ENCODE peak calls at places on chromosomes 5 and 9, in eight cellular contexts. S, M, B, W, R, N, V and T are unnamed samples. For H3K27me3, the result is how much of the 10 kb centered on the place peaks cover.

GRCh38 chr9:83294816-83295215 is 231.9 kb upstream of the RASEF start:
- DNase-seq in S (no peak), R (no peak), M (no peak), B (no peak), V (no peak), W (no peak), N (no peak), T (no peak)

GRCh38 chr5:90930756-90931431 is 372.3 kb downstream of the ADGRV1 start:
- DNase-seq in W (no peak), M (no peak), N (no peak), S (peak), V (no peak), B (no peak), R (no peak), T (no peak)

GRCh38 chr5:59412428-59412827 is 481.1 kb downstream of the PDE4D start:
- DNase-seq in M (no peak), V (no peak), W (no peak), R (no peak), N (no peak), S (no peak), B (no peak), T (no peak)

GRCh38 chr5:53331463-53331862 is 149.0 kb upstream of the FST start:
- DNase-seq in R (no peak), B (no peak), M (no peak), V (peak), W (no peak), N (no peak), S (peak), T (peak)

GRCh38 chr5:43110606-43111170 is 10.0 kb upstream of the ZNF131 start:
- DNase-seq in S (peak), N (no peak), M (peak), R (no peak), W (no peak), V (no peak), B (no peak), T (no peak)

GRCh38 chr5:141476132-141476909 is 555 bp downstream of the PCDHGC3 start:
- DNase-seq in R (peak), W (no peak), N (peak), V (peak), S (no peak), B (peak), M (no peak), T (peak)

GRCh38 chr9:130437011-130437784 is 7.6 kb upstream of the ASS1 start:
- DNase-seq in S (no peak), R (peak), M (no peak), W (no peak), N (no peak), B (peak), V (no peak), T (no peak)

GRCh38 chr5:151931260-151931659 is 6.6 kb upstream of the GLRA1 start:
- DNase-seq in N (no peak), W (no peak), S (no peak), B (no peak), M (no peak), R (no peak), V (no peak), T (no peak)

GRCh38 chr9:125932012-125932411 is 184.8 kb downstream of the PBX3 start:
- DNase-seq in W (no peak), M (no peak), V (peak), B (no peak), N (peak), R (no peak), S (peak), T (peak)

GRCh38 chr5:128596071-128596470 is 58.0 kb upstream of the FBN2 start:
- DNase-seq in W (no peak), V (peak), R (no peak), M (no peak), S (no peak), B (no peak), N (no peak), T (peak)

GRCh38 chr5:139387611-139388197 is 2.0 kb downstream of the MZB1 start:
- DNase-seq in S (no peak), M (no peak), R (no peak), B (no peak), V (no peak), W (no peak), N (no peak), T (no peak)

GRCh38 chr9:130330202-130330601 is 64.6 kb downstream of the HMCN2 start:
- DNase-seq in S (no peak), W (no peak), N (no peak), M (no peak), B (no peak), V (no peak), R (no peak), T (no peak)

GRCh38 chr5:140546851-140547507 is 483 bp upstream of the EIF4EBP3 start:
- DNase-seq in M (no peak), N (peak), W (no peak), V (no peak), R (no peak), S (peak), B (no peak), T (no peak)

GRCh38 chr5:116320486-116320885 is 235.7 kb downstream of the COMMD10 start:
- DNase-seq in N (no peak), S (no peak), V (peak), B (no peak), R (peak), M (no peak), W (no peak), T (peak)

GRCh38 chr9:105291422-105291859 is 47.0 kb downstream of the SLC44A1 start:
- DNase-seq in B (no peak), S (no peak), R (no peak), M (no peak), W (no peak), V (no peak), N (no peak), T (no peak)

GRCh38 chr5:176796411-176796810 is 13.9 kb upstream of the UNC5A start:
- DNase-seq in V (no peak), M (no peak), N (no peak), S (peak), R (no peak), W (no peak), B (no peak), T (no peak)

GRCh38 chr5:57696906-57697590 is 214.4 kb upstream of the ACTBL2 start:
- DNase-seq in M (no peak), S (no peak), R (no peak), W (no peak), B (no peak), V (peak), N (no peak), T (no peak)

GRCh38 chr5:180467576-180467975 is 26.6 kb upstream of the CNOT6 start:
- DNase-seq in R (no peak), V (no peak), N (no peak), M (no peak), S (no peak), B (no peak), W (no peak), T (no peak)

GRCh38 chr9:36940881-36941280 is 93.2 kb downstream of the PAX5 start:
- DNase-seq in M (no peak), B (no peak), W (no peak), S (no peak), R (no peak), V (no peak), N (no peak), T (no peak)
- H3K27me3 ChIP-seq in M (under half), B (under half), W (under half), S (under half), R (under half), V (under half), N (under half), T (under half)

GRCh38 chr5:132594170-132594569 is 37.4 kb downstream of the RAD50 start:
- DNase-seq in S (no peak), W (no peak), N (no peak), M (no peak), R (no peak), B (no peak), V (no peak), T (no peak)
- H3K27ac ChIP-seq in S (no peak), W (no peak), N (no peak), M (no peak), R (no peak), B (no peak), V (no peak), T (no peak)

GRCh38 chr5:114065942-114066341 is 295.9 kb upstream of the KCNN2 start:
- DNase-seq in S (no peak), R (no peak), B (no peak), N (no peak), M (no peak), W (no peak), V (no peak), T (no peak)

GRCh38 chr5:114062940-114063867 is 298.7 kb upstream of the KCNN2 start:
- DNase-seq in W (no peak), S (peak), V (no peak), R (no peak), B (no peak), M (no peak), N (no peak), T (no peak)
- H3K27me3 ChIP-seq in W (under half), S (under half), V (under half), R (under half), B (under half), M (under half), N (under half), T (under half)

DNA sequence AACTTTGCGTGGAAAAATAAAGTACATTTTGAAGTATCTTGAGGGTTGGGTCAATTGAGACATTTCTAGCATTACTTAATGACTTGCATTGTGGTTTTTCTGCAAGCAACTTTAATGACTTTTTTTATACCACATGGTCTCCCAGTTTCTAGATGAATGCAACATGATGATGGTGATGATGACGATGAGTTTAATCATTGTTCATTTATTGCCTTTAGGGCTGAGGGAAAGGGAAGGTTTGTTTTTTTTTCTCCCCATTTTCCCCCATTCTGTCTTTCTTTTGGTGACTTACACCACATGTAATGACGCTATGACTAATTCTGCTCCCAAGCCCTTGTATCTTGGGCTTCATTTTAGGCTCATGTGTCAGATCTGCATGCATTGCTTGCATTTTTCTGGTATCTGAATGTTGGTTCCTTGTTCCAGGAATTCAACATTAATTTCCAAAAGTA is 57.7 kb upstream of the NXNL2 start:
- DNase-seq in S (peak), N (peak), V (peak), R (no peak), W (no peak), M (no peak), B (no peak), T (peak)
- H3K27ac ChIP-seq in S (peak), N (peak), V (peak), R (no peak), W (no peak), M (no peak), B (no peak), T (peak)

DNA sequence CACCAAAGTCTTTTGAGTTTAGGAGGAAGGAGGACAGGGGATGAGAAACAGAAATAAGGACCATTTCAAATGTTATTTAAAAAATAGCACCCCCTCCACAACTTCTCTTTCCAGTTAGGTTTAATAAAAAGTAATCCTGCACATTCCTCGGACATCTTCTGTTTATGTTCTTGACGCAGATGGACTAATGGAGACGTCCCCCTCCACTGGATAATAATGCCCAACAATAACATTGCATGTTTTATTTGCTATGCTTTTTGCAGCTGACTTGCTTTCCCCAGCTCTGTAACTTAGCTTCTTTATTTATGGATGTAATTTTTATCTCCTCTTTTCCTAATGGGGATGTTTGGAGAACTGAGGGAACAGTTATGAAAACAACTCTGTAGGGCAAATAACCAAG is 89.5 kb downstream of the MAT2B start:
- DNase-seq in R (no peak), S (no peak), M (no peak), W (no peak), V (no peak), N (no peak), B (no peak), T (no peak)
- H3K27me3 ChIP-seq in R (under half), S (under half), M (under half), W (under half), V (under half), N (under half), B (under half), T (under half)

DNA sequence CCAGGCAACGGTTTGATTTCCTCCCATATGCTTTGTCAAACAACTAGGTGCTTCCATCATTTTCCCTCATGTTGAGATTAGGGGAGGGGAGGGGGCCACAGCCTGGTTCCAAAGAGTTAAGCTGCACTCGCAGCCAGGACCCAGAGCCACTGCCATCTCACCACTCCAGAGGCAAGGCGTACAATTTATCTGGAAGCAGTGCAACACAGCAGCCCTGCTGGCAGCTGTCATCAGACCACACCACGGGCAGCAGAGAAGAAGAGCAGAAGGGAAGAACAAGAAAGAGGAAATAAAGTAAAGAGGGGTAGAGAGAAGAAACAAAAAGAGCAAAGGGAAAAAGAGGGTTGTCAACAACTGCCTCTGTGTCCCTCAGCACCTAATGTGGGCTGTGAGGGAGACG is 38.9 kb downstream of the MED27 start:
- DNase-seq in S (no peak), N (no peak), V (no peak), R (no peak), B (no peak), M (no peak), W (no peak), T (no peak)
- H3K27ac ChIP-seq in S (no peak), N (no peak), V (no peak), R (no peak), B (no peak), M (no peak), W (no peak), T (no peak)

GRCh38 chr9:135268981-135269380 is 181.5 kb downstream of the OLFM1 start:
- DNase-seq in W (no peak), M (no peak), V (no peak), B (no peak), S (no peak), R (no peak), N (no peak), T (no peak)

GRCh38 chr9:135262248-135262647 is 174.8 kb downstream of the OLFM1 start:
- DNase-seq in M (no peak), S (no peak), N (no peak), W (no peak), V (no peak), B (no peak), R (no peak), T (no peak)

GRCh38 chr9:135269912-135270630 is 182.6 kb downstream of the OLFM1 start:
- DNase-seq in V (no peak), B (no peak), N (no peak), W (no peak), S (no peak), R (no peak), M (no peak), T (no peak)

GRCh38 chr9:135265931-135266330 is 178.5 kb downstream of the OLFM1 start:
- DNase-seq in S (no peak), M (no peak), B (no peak), V (no peak), W (no peak), R (no peak), N (no peak), T (no peak)

DNA sequence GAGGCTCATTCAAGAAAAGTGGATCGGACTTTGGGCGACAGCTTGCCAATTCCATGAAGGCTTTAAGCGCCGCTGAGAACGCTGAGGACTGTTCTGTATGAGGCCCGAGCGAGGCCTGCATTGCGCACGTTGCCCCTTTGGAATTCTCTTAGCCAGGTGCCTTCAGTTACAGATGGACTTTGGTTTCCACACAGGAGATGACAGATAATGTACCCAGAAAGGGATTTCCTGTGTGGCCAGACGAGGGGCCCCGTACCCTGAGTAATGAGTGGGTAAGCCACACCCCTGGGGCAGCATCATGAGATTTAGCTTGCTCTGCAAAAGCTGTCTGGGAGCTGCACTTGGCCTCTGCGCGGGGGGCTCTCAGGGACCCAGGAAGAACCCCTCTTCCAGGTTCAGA is 179.9 kb downstream of the OLFM1 start:
- DNase-seq in W (no peak), S (no peak), M (no peak), V (no peak), N (no peak), B (no peak), R (no peak), T (no peak)
- H3K27me3 ChIP-seq in W (under half), S (under half), M (under half), V (under half), N (under half), B (under half), R (under half), T (under half)

DNA sequence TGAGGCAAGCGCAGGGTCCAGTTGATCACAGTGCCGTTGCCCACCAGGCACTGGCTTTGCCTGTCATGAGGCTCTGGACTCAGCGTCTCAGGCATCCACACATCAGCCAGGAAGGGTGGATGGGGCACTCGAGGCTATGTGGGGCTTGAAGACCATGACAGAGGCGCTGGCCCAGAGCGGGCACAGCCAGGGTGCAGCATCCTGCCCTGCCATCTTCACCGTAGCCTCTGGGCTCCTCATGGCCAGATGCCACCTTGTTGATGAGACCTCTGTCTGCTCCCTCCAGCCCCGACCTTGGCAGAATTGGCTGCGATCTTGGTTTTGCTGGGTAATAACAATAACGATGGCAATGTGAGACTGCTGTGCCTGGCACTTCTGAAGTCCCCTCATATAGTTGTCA is 404.2 kb upstream of the IRX2 start:
- DNase-seq in M (no peak), W (no peak), B (no peak), N (no peak), R (no peak), V (no peak), S (no peak), T (no peak)
- H3K27ac ChIP-seq in M (no peak), W (no peak), B (no peak), N (peak), R (no peak), V (no peak), S (no peak), T (no peak)

DNA sequence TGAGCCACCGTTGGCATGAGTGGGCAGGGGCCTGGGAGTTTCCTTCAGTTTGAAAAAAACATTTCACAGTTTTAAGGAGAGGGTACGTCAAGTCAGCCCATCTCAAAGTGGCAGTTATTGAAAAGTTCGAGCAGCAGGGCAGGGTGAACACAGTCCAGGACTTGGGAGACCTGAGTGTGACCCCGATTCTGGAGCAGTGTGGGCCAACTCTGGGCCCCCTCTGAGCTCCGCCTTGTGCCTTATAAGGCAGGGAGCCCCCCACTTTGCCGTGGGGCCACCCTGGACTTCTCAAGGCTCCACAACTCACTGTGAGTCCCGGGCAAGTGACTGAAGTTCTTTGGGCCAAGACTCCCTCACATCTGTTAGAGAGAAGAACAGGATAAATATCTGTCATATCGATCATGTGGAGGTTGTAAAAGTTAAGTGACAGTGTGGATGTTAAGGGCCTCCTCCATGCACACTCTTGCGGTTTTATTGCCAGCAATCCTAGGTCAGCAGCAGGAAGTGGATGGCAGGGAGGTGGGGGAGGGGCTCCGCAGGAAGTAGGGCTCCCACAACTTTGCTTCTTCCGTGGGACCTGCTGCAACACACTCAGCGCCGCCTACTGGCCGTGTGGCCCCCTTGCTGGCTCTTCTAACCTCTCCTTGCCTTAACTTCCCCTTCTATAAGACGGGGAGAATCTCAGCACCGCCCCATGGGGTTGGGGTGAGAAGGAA is 38.4 kb downstream of the HRH2 start:
- DNase-seq in W (peak), N (no peak), M (peak), R (peak), V (no peak), B (peak), S (peak), T (no peak)
- H3K27me3 ChIP-seq in W (under half), N (under half), M (under half), R (under half), V (under half), B (under half), S (under half), T (under half)

GRCh38 chr5:14699159-14699558 is 34.6 kb downstream of the OTULIN start:
- DNase-seq in S (no peak), W (no peak), R (no peak), B (no peak), V (no peak), N (no peak), M (no peak), T (no peak)

GRCh38 chr5:14701556-14701955 is 37.0 kb downstream of the OTULIN start:
- DNase-seq in S (no peak), V (no peak), N (no peak), B (no peak), M (no peak), W (no peak), R (no peak), T (no peak)

GRCh38 chr5:14699807-14700400 is 35.4 kb downstream of the OTULIN start:
- DNase-seq in S (no peak), R (no peak), N (no peak), V (no peak), M (no peak), W (no peak), B (no peak), T (no peak)

GRCh38 chr5:14702238-14702839 is 37.8 kb downstream of the OTULIN start:
- DNase-seq in R (peak), S (no peak), M (no peak), N (no peak), V (no peak), B (no peak), W (no peak), T (no peak)

GRCh38 chr5:14700478-14701436 is 36.2 kb downstream of the OTULIN start:
- DNase-seq in S (no peak), B (no peak), M (no peak), N (no peak), R (no peak), V (no peak), W (no peak), T (no peak)
- H3K27ac ChIP-seq in S (no peak), B (no peak), M (no peak), N (no peak), R (no peak), V (no peak), W (peak), T (no peak)